ENCODE peak calls at places on chromosome 18, in seven cellular contexts. One of them, this sample, is unnamed.

GRCh38 chr18:42480521-42480920 is 525.5 kb downstream of the PIK3C3 start:
- DNase-seq in stimulated activated CD4-positive, alpha-beta T cell treated with anti-CD3 and anti-CD28 coated beads, Interleukin-12 subunit alpha, Interleukin-12 subunit beta, amount 100 ng/mL, for 4 hours: no peak
- DNase-seq in NCI-H2081: peak
- DNase-seq in omental fat pad: no peak
- DNase-seq in iPS-NIHi11: no peak
- DNase-seq in AG08395: no peak
- DNase-seq in NCI-H774: no peak
- DNase-seq in this sample: no peak

GRCh38 chr18:37375181-37375580 is 190.4 kb downstream of the CELF4 start:
- DNase-seq in NCI-H2081: no peak
- DNase-seq in iPS-NIHi11: no peak
- DNase-seq in omental fat pad: no peak
- DNase-seq in AG08395: no peak
- DNase-seq in NCI-H774: no peak
- DNase-seq in stimulated activated CD4-positive, alpha-beta T cell treated with anti-CD3 and anti-CD28 coated beads, Interleukin-12 subunit alpha, Interleukin-12 subunit beta, amount 100 ng/mL, for 4 hours: no peak
- DNase-seq in this sample: no peak

GRCh38 chr18:45186832-45187231 is 428.4 kb upstream of the SLC14A2 start:
- DNase-seq in NCI-H2081: no peak
- DNase-seq in stimulated activated CD4-positive, alpha-beta T cell treated with anti-CD3 and anti-CD28 coated beads, Interleukin-12 subunit alpha, Interleukin-12 subunit beta, amount 100 ng/mL, for 4 hours: no peak
- DNase-seq in omental fat pad: no peak
- DNase-seq in iPS-NIHi11: no peak
- DNase-seq in NCI-H774: no peak
- DNase-seq in AG08395: no peak
- DNase-seq in this sample: no peak

GRCh38 chr18:56501896-56502295 is 136.5 kb downstream of the TXNL1 start:
- DNase-seq in stimulated activated CD4-positive, alpha-beta T cell treated with anti-CD3 and anti-CD28 coated beads, Interleukin-12 subunit alpha, Interleukin-12 subunit beta, amount 100 ng/mL, for 4 hours: no peak
- DNase-seq in NCI-H2081: no peak
- DNase-seq in omental fat pad: no peak
- DNase-seq in iPS-NIHi11: no peak
- DNase-seq in NCI-H774: no peak
- DNase-seq in AG08395: no peak
- DNase-seq in this sample: no peak

GRCh38 chr18:6917082-6917481 is 187.6 kb downstream of the ARHGAP28 start:
- DNase-seq in omental fat pad: no peak
- DNase-seq in stimulated activated CD4-positive, alpha-beta T cell treated with anti-CD3 and anti-CD28 coated beads, Interleukin-12 subunit alpha, Interleukin-12 subunit beta, amount 100 ng/mL, for 4 hours: no peak
- DNase-seq in iPS-NIHi11: no peak
- DNase-seq in NCI-H774: no peak
- DNase-seq in AG08395: no peak
- DNase-seq in NCI-H2081: no peak
- DNase-seq in this sample: no peak

GRCh38 chr18:3923750-3924149 is 473.8 kb downstream of the TGIF1 start:
- DNase-seq in NCI-H774: no peak
- DNase-seq in stimulated activated CD4-positive, alpha-beta T cell treated with anti-CD3 and anti-CD28 coated beads, Interleukin-12 subunit alpha, Interleukin-12 subunit beta, amount 100 ng/mL, for 4 hours: no peak
- DNase-seq in NCI-H2081: no peak
- DNase-seq in iPS-NIHi11: no peak
- DNase-seq in omental fat pad: no peak
- DNase-seq in AG08395: peak
- DNase-seq in this sample: no peak

GRCh38 chr18:22165049-22165602 is 4.3 kb upstream of the GATA6 start:
- DNase-seq in NCI-H774: no peak
- DNase-seq in NCI-H2081: no peak
- DNase-seq in AG08395: no peak
- DNase-seq in iPS-NIHi11: peak
- DNase-seq in omental fat pad: no peak
- DNase-seq in stimulated activated CD4-positive, alpha-beta T cell treated with anti-CD3 and anti-CD28 coated beads, Interleukin-12 subunit alpha, Interleukin-12 subunit beta, amount 100 ng/mL, for 4 hours: no peak
- DNase-seq in this sample: no peak

GRCh38 chr18:77619523-77619922 is 369.9 kb downstream of the GALR1 start:
- DNase-seq in iPS-NIHi11: no peak
- DNase-seq in NCI-H2081: no peak
- DNase-seq in NCI-H774: no peak
- DNase-seq in stimulated activated CD4-positive, alpha-beta T cell treated with anti-CD3 and anti-CD28 coated beads, Interleukin-12 subunit alpha, Interleukin-12 subunit beta, amount 100 ng/mL, for 4 hours: no peak
- DNase-seq in omental fat pad: no peak
- DNase-seq in AG08395: no peak
- DNase-seq in this sample: no peak

GRCh38 chr18:76391746-76392145 is 103.3 kb downstream of the ZNF516 start:
- DNase-seq in NCI-H774: no peak
- DNase-seq in stimulated activated CD4-positive, alpha-beta T cell treated with anti-CD3 and anti-CD28 coated beads, Interleukin-12 subunit alpha, Interleukin-12 subunit beta, amount 100 ng/mL, for 4 hours: no peak
- DNase-seq in NCI-H2081: no peak
- DNase-seq in omental fat pad: no peak
- DNase-seq in AG08395: no peak
- DNase-seq in iPS-NIHi11: no peak
- DNase-seq in this sample: no peak

GRCh38 chr18:6219116-6219717 is 195.5 kb downstream of the L3MBTL4 start:
- DNase-seq in NCI-H2081: no peak
- DNase-seq in iPS-NIHi11: peak
- DNase-seq in stimulated activated CD4-positive, alpha-beta T cell treated with anti-CD3 and anti-CD28 coated beads, Interleukin-12 subunit alpha, Interleukin-12 subunit beta, amount 100 ng/mL, for 4 hours: no peak
- DNase-seq in NCI-H774: no peak
- DNase-seq in omental fat pad: no peak
- DNase-seq in AG08395: peak
- DNase-seq in this sample: peak

GRCh38 chr18:28065031-28065792 is 111.7 kb downstream of the CDH2 start:
- DNase-seq in iPS-NIHi11: no peak
- DNase-seq in AG08395: peak
- DNase-seq in stimulated activated CD4-positive, alpha-beta T cell treated with anti-CD3 and anti-CD28 coated beads, Interleukin-12 subunit alpha, Interleukin-12 subunit beta, amount 100 ng/mL, for 4 hours: no peak
- DNase-seq in NCI-H774: no peak
- DNase-seq in NCI-H2081: no peak
- DNase-seq in omental fat pad: no peak
- DNase-seq in this sample: no peak

GRCh38 chr18:56245856-56246575 is 392.4 kb downstream of the TXNL1 start:
- DNase-seq in AG08395: peak
- DNase-seq in iPS-NIHi11: no peak
- DNase-seq in stimulated activated CD4-positive, alpha-beta T cell treated with anti-CD3 and anti-CD28 coated beads, Interleukin-12 subunit alpha, Interleukin-12 subunit beta, amount 100 ng/mL, for 4 hours: no peak
- DNase-seq in NCI-H774: no peak
- DNase-seq in NCI-H2081: no peak
- DNase-seq in omental fat pad: no peak
- DNase-seq in this sample: no peak

GRCh38 chr18:24427484-24427883 is 1.0 kb downstream of the IMPACT start:
- DNase-seq in NCI-H774: no peak
- DNase-seq in iPS-NIHi11: peak
- DNase-seq in stimulated activated CD4-positive, alpha-beta T cell treated with anti-CD3 and anti-CD28 coated beads, Interleukin-12 subunit alpha, Interleukin-12 subunit beta, amount 100 ng/mL, for 4 hours: no peak
- DNase-seq in AG08395: no peak
- DNase-seq in omental fat pad: no peak
- DNase-seq in NCI-H2081: peak
- DNase-seq in this sample: no peak

GRCh38 chr18:5095239-5095638 is 101.8 kb downstream of the AKAIN1 start:
- DNase-seq in iPS-NIHi11: no peak
- DNase-seq in NCI-H774: no peak
- DNase-seq in NCI-H2081: no peak
- DNase-seq in AG08395: no peak
- DNase-seq in omental fat pad: no peak
- DNase-seq in stimulated activated CD4-positive, alpha-beta T cell treated with anti-CD3 and anti-CD28 coated beads, Interleukin-12 subunit alpha, Interleukin-12 subunit beta, amount 100 ng/mL, for 4 hours: no peak
- DNase-seq in this sample: no peak

This sample was measured in activated CD8-positive, alpha-beta T cell treated with anti-CD3 and anti-CD28 coated beads, Interleukin-2, amount 10 ng/mL, durations not matched to agents 7 days and 5 days.